ENCODE peak calls at places on chromosomes 2 and 18, in six cellular contexts. One of them, this sample, is unnamed.

GRCh38 chr2:54836477-54836876 is 113.0 kb downstream of the EML6 start:
- DNase-seq in activated naive CD8-positive, alpha-beta T cell treated with anti-CD3 and anti-CD28 coated beads for 36 hours: no peak
- DNase-seq in NCI-H2081: no peak
- DNase-seq in HFFc6: no peak
- DNase-seq in A673: peak; percentile 28
- DNase-seq in cardiac fibroblast: no peak
- DNase-seq in this sample: no peak

GRCh38 chr2:75729861-75730260 is 19.1 kb upstream of the GCFC2 start:
- DNase-seq in NCI-H2081: peak; percentile 23
- DNase-seq in A673: peak; percentile 53
- DNase-seq in activated naive CD8-positive, alpha-beta T cell treated with anti-CD3 and anti-CD28 coated beads for 36 hours: no peak
- DNase-seq in cardiac fibroblast: peak; percentile 18
- DNase-seq in HFFc6: peak; percentile 9
- DNase-seq in this sample: peak; percentile 4

GRCh38 chr2:104867351-104868080 is 13.6 kb downstream of the POU3F3 start:
- DNase-seq in HFFc6: no peak
- DNase-seq in activated naive CD8-positive, alpha-beta T cell treated with anti-CD3 and anti-CD28 coated beads for 36 hours: no peak
- DNase-seq in A673: no peak
- DNase-seq in cardiac fibroblast: no peak
- DNase-seq in NCI-H2081: no peak
- DNase-seq in this sample: no peak

GRCh38 chr2:157468931-157469708 is 25.2 kb upstream of the CYTIP start:
- DNase-seq in activated naive CD8-positive, alpha-beta T cell treated with anti-CD3 and anti-CD28 coated beads for 36 hours: no peak
- DNase-seq in HFFc6: peak; percentile 59
- DNase-seq in A673: no peak
- DNase-seq in cardiac fibroblast: peak; percentile 29
- DNase-seq in NCI-H2081: no peak
- DNase-seq in this sample: peak; percentile 78

GRCh38 chr2:64402876-64403275 is 51.1 kb upstream of the LGALSL start:
- DNase-seq in cardiac fibroblast: peak; percentile 42
- DNase-seq in A673: no peak
- DNase-seq in HFFc6: no peak
- DNase-seq in NCI-H2081: no peak
- DNase-seq in activated naive CD8-positive, alpha-beta T cell treated with anti-CD3 and anti-CD28 coated beads for 36 hours: no peak
- DNase-seq in this sample: peak; percentile 83

GRCh38 chr18:57801379-57802165 is 1.5 kb downstream of the ATP8B1 start:
- DNase-seq in A673: peak; percentile 80
- DNase-seq in HFFc6: no peak
- DNase-seq in cardiac fibroblast: no peak
- DNase-seq in NCI-H2081: peak; percentile 17
- DNase-seq in activated naive CD8-positive, alpha-beta T cell treated with anti-CD3 and anti-CD28 coated beads for 36 hours: no peak
- DNase-seq in this sample: peak; percentile 56

GRCh38 chr2:85288244-85288725 is 39.5 kb downstream of the TGOLN2 start:
- DNase-seq in A673: no peak
- DNase-seq in HFFc6: peak; percentile 75
- DNase-seq in cardiac fibroblast: peak; percentile 39
- DNase-seq in activated naive CD8-positive, alpha-beta T cell treated with anti-CD3 and anti-CD28 coated beads for 36 hours: no peak
- DNase-seq in NCI-H2081: no peak
- DNase-seq in this sample: no peak

GRCh38 chr2:85737481-85737880 is 16.3 kb upstream of the ATOH8 start:
- DNase-seq in HFFc6: peak; percentile 97
- DNase-seq in activated naive CD8-positive, alpha-beta T cell treated with anti-CD3 and anti-CD28 coated beads for 36 hours: no peak
- DNase-seq in cardiac fibroblast: peak; percentile 93
- DNase-seq in A673: no peak
- DNase-seq in NCI-H2081: no peak
- DNase-seq in this sample: peak; percentile 59

GRCh38 chr18:36829362-36830140 is 624 bp downstream of the KIAA1328 start:
- DNase-seq in HFFc6: peak; percentile 24
- DNase-seq in activated naive CD8-positive, alpha-beta T cell treated with anti-CD3 and anti-CD28 coated beads for 36 hours: no peak
- DNase-seq in cardiac fibroblast: peak; percentile 27
- DNase-seq in A673: no peak
- DNase-seq in NCI-H2081: peak; percentile 42
- DNase-seq in this sample: no peak

GRCh38 chr2:85796549-85797262 is 42.9 kb downstream of the ATOH8 start:
- DNase-seq in A673: no peak
- DNase-seq in NCI-H2081: peak; percentile 25
- DNase-seq in cardiac fibroblast: peak; percentile 64
- DNase-seq in activated naive CD8-positive, alpha-beta T cell treated with anti-CD3 and anti-CD28 coated beads for 36 hours: no peak
- DNase-seq in HFFc6: no peak
- DNase-seq in this sample: peak; percentile 14

GRCh38 chr2:26590439-26590838 is 50.7 kb downstream of the CIB4 start:
- DNase-seq in HFFc6: no peak
- DNase-seq in activated naive CD8-positive, alpha-beta T cell treated with anti-CD3 and anti-CD28 coated beads for 36 hours: no peak
- DNase-seq in NCI-H2081: no peak
- DNase-seq in cardiac fibroblast: no peak
- DNase-seq in A673: no peak
- DNase-seq in this sample: no peak

GRCh38 chr18:23933407-23933806 is 81.1 kb upstream of the TTC39C start:
- DNase-seq in HFFc6: peak; percentile 23
- DNase-seq in activated naive CD8-positive, alpha-beta T cell treated with anti-CD3 and anti-CD28 coated beads for 36 hours: no peak
- DNase-seq in NCI-H2081: no peak
- DNase-seq in cardiac fibroblast: no peak
- DNase-seq in A673: no peak
- DNase-seq in this sample: no peak

GRCh38 chr2:204967199-204967995 is 422.1 kb downstream of the PARD3B start:
- DNase-seq in NCI-H2081: no peak
- DNase-seq in cardiac fibroblast: no peak
- DNase-seq in A673: no peak
- DNase-seq in activated naive CD8-positive, alpha-beta T cell treated with anti-CD3 and anti-CD28 coated beads for 36 hours: peak; percentile 17
- DNase-seq in HFFc6: no peak
- DNase-seq in this sample: no peak

This sample was measured in mesenchymal stem cell.